ENCODE peak calls at places on chromosomes 1 and 21, in ten cellular contexts. K, M, D, V, F, C, W, R, T and X are unnamed samples.

GRCh38 chr1:15835205-15835740 is 12.2 kb upstream of the SPEN start:
- DNase-seq in K (no peak), M (no peak), D (no peak), V (no peak), F (peak; percentile 70), C (no peak), W (no peak), R (no peak), T (no peak), X (no peak)

GRCh38 chr1:80158771-80159170 is 1152.2 kb upstream of the ADGRL4 start:
- DNase-seq in K (no peak), M (no peak), D (no peak), V (no peak), F (no peak), C (no peak), W (no peak), R (no peak), T (no peak), X (no peak)

GRCh38 chr1:244012232-244012631 is 38.9 kb upstream of the ZBTB18 start:
- DNase-seq in K (no peak), M (no peak), D (peak; percentile 11), V (peak; percentile 60), F (no peak), C (no peak), W (peak; percentile 13), R (peak; percentile 41), T (no peak), X (peak; percentile 6)

GRCh38 chr1:151047925-151048644 is 534 bp downstream of the C1orf56 start:
- DNase-seq in K (peak; percentile 45), M (peak; percentile 25), D (peak; percentile 76), V (peak; percentile 79), F (peak; percentile 84), C (peak; percentile 68), W (peak; percentile 56), R (peak; percentile 75), T (peak; percentile 78), X (peak; percentile 64)

GRCh38 chr21:15208787-15209186 is 144.0 kb upstream of the NRIP1 start:
- DNase-seq in K (no peak), M (no peak), D (no peak), V (no peak), F (no peak), C (no peak), W (no peak), R (no peak), T (no peak), X (no peak)

GRCh38 chr1:24926596-24927249 is 3.4 kb downstream of the RUNX3 start:
- DNase-seq in K (no peak), M (no peak), D (peak; percentile 6), V (peak; percentile 33), F (no peak), C (no peak), W (no peak), R (no peak), T (no peak), X (no peak)

GRCh38 chr1:150233359-150234308 is 2.3 kb downstream of the ANP32E start:
- DNase-seq in K (no peak), M (peak; percentile 60), D (no peak), V (no peak), F (peak; percentile 59), C (peak; percentile 16), W (no peak), R (no peak), T (peak; percentile 77), X (no peak)

GRCh38 chr1:43034195-43034658 is 75.6 kb upstream of the SLC2A1 start:
- DNase-seq in K (no peak), M (no peak), D (no peak), V (no peak), F (no peak), C (no peak), W (no peak), R (no peak), T (no peak), X (no peak)

GRCh38 chr1:170369000-170369399 is 163.0 kb upstream of the GORAB start:
- DNase-seq in K (no peak), M (no peak), D (no peak), V (no peak), F (no peak), C (no peak), W (no peak), R (no peak), T (no peak), X (no peak)

GRCh38 chr1:1399870-1400575 is 888 bp upstream of the CCNL2 start:
- DNase-seq in K (no peak), M (no peak), D (no peak), V (peak; percentile 46), F (no peak), C (no peak), W (peak; percentile 16), R (no peak), T (peak; percentile 31), X (peak; percentile 14)

GRCh38 chr1:153260980-153261792 is 1.7 kb downstream of the LORICRIN start:
- DNase-seq in K (peak; percentile 31), M (peak; percentile 25), D (no peak), V (peak; percentile 7), F (peak; percentile 62), C (peak; percentile 21), W (peak; percentile 4), R (peak; percentile 25), T (peak; percentile 17), X (peak; percentile 39)

GRCh38 chr21:45824546-45825208 is 156.9 kb upstream of the COL6A1 start:
- DNase-seq in K (no peak), M (no peak), D (no peak), V (no peak), F (no peak), C (no peak), W (no peak), R (no peak), T (no peak), X (no peak)

GRCh38 chr1:178220094-178220493 is 126.2 kb downstream of the RASAL2 start:
- DNase-seq in K (no peak), M (no peak), D (peak; percentile 19), V (peak; percentile 53), F (no peak), C (no peak), W (peak; percentile 49), R (no peak), T (no peak), X (no peak)

GRCh38 chr1:98761238-98761637 is 99.7 kb downstream of the SNX7 start:
- DNase-seq in K (no peak), M (no peak), D (no peak), V (peak; percentile 12), F (no peak), C (no peak), W (no peak), R (no peak), T (no peak), X (no peak)

GRCh38 chr1:5847013-5847654 is 145.1 kb downstream of the NPHP4 start:
- DNase-seq in K (peak; percentile 43), M (no peak), D (no peak), V (peak; percentile 51), F (no peak), C (no peak), W (no peak), R (no peak), T (peak; percentile 18), X (peak; percentile 61)

GRCh38 chr1:205976708-205977107 is 26.5 kb downstream of the RAB7B start:
- DNase-seq in K (no peak), M (no peak), D (peak; percentile 50), V (peak; percentile 42), F (peak; percentile 55), C (no peak), W (no peak), R (peak; percentile 24), T (no peak), X (no peak)

GRCh38 chr1:158025576-158026230 is 32.3 kb downstream of the KIRREL1 start:
- DNase-seq in K (no peak), M (no peak), D (no peak), V (no peak), F (no peak), C (no peak), W (no peak), R (no peak), T (no peak), X (no peak)

GRCh38 chr1:51648180-51649109 is 31.6 kb downstream of the OSBPL9 start:
- DNase-seq in K (no peak), M (no peak), D (peak; percentile 69), V (peak; percentile 94), F (no peak), C (no peak), W (peak; percentile 84), R (peak; percentile 25), T (no peak), X (no peak)

GRCh38 chr1:170586942-170587593 is 55.1 kb downstream of the GORAB start:
- DNase-seq in K (no peak), M (no peak), D (peak; percentile 47), V (peak; percentile 75), F (no peak), C (no peak), W (peak; percentile 54), R (no peak), T (no peak), X (no peak)

GRCh38 chr1:77546890-77547289 is 135.6 kb downstream of the ZZZ3 start:
- DNase-seq in K (no peak), M (no peak), D (no peak), V (no peak), F (no peak), C (no peak), W (no peak), R (no peak), T (no peak), X (no peak)

GRCh38 chr1:233959971-233960710 is 55.7 kb downstream of the SLC35F3 start:
- DNase-seq in K (no peak), M (no peak), D (no peak), V (no peak), F (no peak), C (no peak), W (no peak), R (no peak), T (no peak), X (no peak)

GRCh38 chr1:201184734-201185453 is 5.7 kb upstream of the IGFN1 start:
- DNase-seq in K (no peak), M (no peak), D (peak; percentile 84), V (peak; percentile 91), F (peak; percentile 18), C (no peak), W (peak; percentile 85), R (peak; percentile 13), T (no peak), X (peak; percentile 8)

GRCh38 chr21:32412998-32413504 is 545 bp downstream of the EVA1C start:
- DNase-seq in K (no peak), M (peak; percentile 2), D (no peak), V (no peak), F (no peak), C (no peak), W (no peak), R (peak; percentile 32), T (no peak), X (no peak)

GRCh38 chr1:200207711-200208126 is 180.2 kb downstream of the NR5A2 start:
- DNase-seq in K (no peak), M (no peak), D (peak; percentile 35), V (peak; percentile 18), F (no peak), C (no peak), W (no peak), R (no peak), T (peak; percentile 8), X (no peak)

GRCh38 chr1:50110656-50111055 is 1.9 kb downstream of the ELAVL4 start:
- DNase-seq in K (no peak), M (no peak), D (no peak), V (no peak), F (peak; percentile 95), C (no peak), W (no peak), R (peak; percentile 99), T (no peak), X (no peak)

GRCh38 chr1:234474375-234474774 is 4.6 kb downstream of the TARBP1 start:
- DNase-seq in K (no peak), M (no peak), D (no peak), V (peak; percentile 30), F (no peak), C (no peak), W (no peak), R (no peak), T (no peak), X (no peak)

GRCh38 chr1:3892748-3893147 is 7.3 kb downstream of the C1orf174 start:
- DNase-seq in K (no peak), M (no peak), D (no peak), V (no peak), F (no peak), C (no peak), W (no peak), R (no peak), T (no peak), X (no peak)

GRCh38 chr1:43671626-43672330 is 21.8 kb downstream of the KDM4A start:
- DNase-seq in K (no peak), M (no peak), D (peak; percentile 70), V (peak; percentile 72), F (no peak), C (no peak), W (peak; percentile 68), R (no peak), T (no peak), X (no peak)